ENCODE peak calls at places on chromosomes 16 and 17, in eight cellular contexts. M is A549, Q is body of pancreas, O is heart left ventricle, D is upper lobe of left lung, J is tibial nerve, L is uterus, X is sigmoid colon. K is an unnamed sample.

GRCh38 chr17:58360664-58361063 is 8.7 kb upstream of the SUPT4H1 start:
- DNase-seq in Q (no peak), J (no peak), X (no peak), M (no peak), O (no peak), L (no peak), D (no peak), K (peak)

GRCh38 chr16:14098081-14098480 is 27.0 kb downstream of the MRTFB start:
- DNase-seq in M (no peak), J (no peak), D (no peak), X (no peak), Q (no peak), L (no peak), O (no peak), K (no peak)

GRCh38 chr16:86343733-86344585 is 166.4 kb upstream of the FOXF1 start:
- DNase-seq in M (no peak), X (peak), L (no peak), J (no peak), Q (no peak), O (no peak), D (no peak), K (no peak)

GRCh38 chr16:52812945-52813556 is 239.6 kb downstream of the CHD9NB start:
- DNase-seq in L (no peak), M (peak), Q (no peak), J (no peak), O (no peak), X (no peak), D (no peak), K (no peak)

GRCh38 chr16:87101903-87102302 is 215.3 kb downstream of the C16orf95 start:
- DNase-seq in L (no peak), O (no peak), M (peak), Q (peak), X (no peak), D (no peak), J (no peak), K (no peak)

GRCh38 chr17:6000426-6000825 is 69.8 kb upstream of the WSCD1 start:
- DNase-seq in Q (no peak), J (no peak), X (no peak), M (no peak), D (no peak), L (no peak), O (no peak), K (no peak)

GRCh38 chr17:58677204-58677880 is 14.5 kb downstream of the TEX14 start:
- DNase-seq in M (peak), D (no peak), J (no peak), O (no peak), L (no peak), X (no peak), Q (no peak), K (no peak)

GRCh38 chr17:35094902-35095301 is 24.8 kb downstream of the RAD51D start:
- DNase-seq in J (no peak), Q (no peak), L (no peak), O (no peak), X (no peak), D (no peak), M (peak), K (no peak)

GRCh38 chr16:3950343-3951193 is 70.1 kb upstream of the CREBBP start:
- DNase-seq in Q (peak), J (peak), L (peak), X (peak), D (peak), O (peak), M (peak), K (peak)

GRCh38 chr16:83609178-83609577 is 198.6 kb upstream of the HSBP1 start:
- DNase-seq in O (no peak), Q (no peak), M (no peak), X (no peak), L (no peak), J (no peak), D (no peak), K (no peak)

GRCh38 chr16:76193851-76194620 is 83.2 kb upstream of the CNTNAP4 start:
- DNase-seq in O (no peak), X (no peak), D (no peak), M (no peak), L (no peak), Q (no peak), J (no peak), K (no peak)

GRCh38 chr16:35557731-35558130 is 2098.3 kb downstream of the TP53TG3F start:
- DNase-seq in J (no peak), O (no peak), M (no peak), L (no peak), Q (no peak), X (no peak), D (no peak), K (no peak)

GRCh38 chr17:67280279-67280678 is 35.3 kb upstream of the HELZ start:
- DNase-seq in L (no peak), J (peak), O (peak), Q (peak), X (no peak), M (no peak), D (no peak), K (no peak)

GRCh38 chr16:85800321-85800669 is 800 bp downstream of the COX4I1 start:
- DNase-seq in J (no peak), O (no peak), L (no peak), X (no peak), Q (no peak), D (no peak), M (no peak), K (no peak)

GRCh38 chr16:82331974-82332750 is 162.1 kb upstream of the MPHOSPH6 start:
- DNase-seq in L (no peak), M (no peak), X (no peak), D (no peak), O (no peak), J (no peak), Q (no peak), K (peak)

GRCh38 chr17:77465358-77466041 is 324.7 kb downstream of the SEC14L1 start:
- DNase-seq in J (no peak), L (no peak), D (peak), M (no peak), X (peak), Q (peak), O (peak), K (peak)

GRCh38 chr17:42774066-42774750 is 959 bp downstream of the VPS25 start:
- DNase-seq in X (no peak), Q (no peak), J (no peak), M (no peak), O (no peak), D (no peak), L (no peak), K (no peak)

GRCh38 chr16:86214326-86215232 is 295.7 kb upstream of the FOXF1 start:
- DNase-seq in O (peak), Q (peak), X (peak), M (no peak), J (no peak), D (no peak), L (no peak), K (no peak)

GRCh38 chr16:70800798-70801480 is at the start of gene VAC14:
- DNase-seq in X (peak), M (peak), O (peak), Q (peak), D (peak), J (peak), L (peak), K (peak)
- TF ChIP-seq POLR2A in X (no peak), M (peak), O (peak), Q (peak), D (peak), J (peak), L (peak), K (no peak)

GRCh38 chr16:89904606-89905510 is 13.8 kb upstream of the MC1R start:
- DNase-seq in X (no peak), D (no peak), M (no peak), J (no peak), L (no peak), Q (no peak), O (no peak), K (no peak)
- TF ChIP-seq POLR2A in X (no peak), D (no peak), M (no peak), J (no peak), L (no peak), Q (no peak), O (no peak), K (no peak)

GRCh38 chr17:82718986-82719685 is 2.6 kb downstream of the FN3KRP start:
- DNase-seq in J (no peak), O (no peak), L (no peak), M (no peak), Q (no peak), X (no peak), D (no peak), K (no peak)

GRCh38 chr17:82720204-82720603 is 3.7 kb downstream of the FN3KRP start:
- DNase-seq in D (no peak), J (no peak), M (no peak), O (no peak), Q (no peak), L (no peak), X (no peak), K (no peak)

GRCh38 chr17:82713015-82713723 is 3.3 kb upstream of the FN3KRP start:
- DNase-seq in L (no peak), X (no peak), Q (no peak), D (no peak), O (no peak), M (no peak), J (no peak), K (no peak)

GRCh38 chr17:82722341-82723013 is 6.0 kb downstream of the FN3KRP start:
- DNase-seq in Q (no peak), X (no peak), D (no peak), L (no peak), O (no peak), M (no peak), J (no peak), K (no peak)

DNA sequence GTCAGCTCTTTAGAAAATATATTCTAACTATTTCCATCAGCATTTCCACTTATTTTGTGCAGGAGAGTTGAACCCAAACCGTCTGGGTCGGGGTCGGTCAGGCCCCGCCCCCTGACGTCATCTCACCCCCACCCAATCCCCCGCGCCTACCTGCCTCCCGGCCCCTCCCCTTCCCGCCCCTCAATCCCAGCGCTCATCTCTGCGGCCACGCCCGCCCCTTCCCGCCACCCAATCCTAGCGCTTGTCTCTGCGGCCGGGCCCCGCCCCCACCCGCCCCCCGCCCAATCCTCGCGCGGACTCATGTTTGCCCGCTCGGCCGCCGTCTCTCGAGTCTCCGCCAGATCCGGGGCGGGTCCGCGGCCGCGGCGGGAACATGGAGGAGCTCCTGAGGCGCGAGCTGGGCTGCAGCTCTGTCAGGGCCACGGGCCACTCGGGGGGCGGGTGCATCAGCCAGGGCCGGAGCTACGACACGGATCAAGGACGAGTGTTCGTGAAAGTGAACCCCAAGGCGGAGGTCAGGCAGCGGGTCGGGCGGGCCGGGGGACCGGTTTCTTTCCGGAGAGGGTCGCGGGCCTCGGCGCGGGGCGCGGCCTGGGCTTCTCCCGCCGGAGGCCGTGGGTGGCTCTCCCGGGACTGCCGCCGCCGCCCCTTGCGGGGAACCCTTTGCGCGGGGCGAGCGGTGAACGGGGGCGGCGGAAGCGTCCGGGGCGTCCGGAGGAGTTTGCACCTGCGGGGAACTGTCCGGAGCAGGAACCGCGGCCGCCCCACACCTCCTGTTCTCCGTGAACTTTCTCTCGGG is at the start of gene FN3KRP:
- DNase-seq in Q (peak), J (peak), O (peak), X (peak), M (peak), D (peak), L (peak), K (peak)
- TF ChIP-seq POLR2A in Q (peak), J (peak), O (no peak), X (peak), M (peak), D (peak), L (peak), K (no peak)

GRCh38 chr17:79074650-79075432 is at the start of gene ENGASE:
- DNase-seq in M (peak), D (peak), L (peak), Q (peak), X (peak), O (peak), J (peak), K (peak)
- TF ChIP-seq POLR2A in M (peak), D (peak), L (peak), Q (peak), X (no peak), O (peak), J (peak), K (no peak)

GRCh38 chr16:17259751-17260270 is 210.9 kb downstream of the XYLT1 start:
- DNase-seq in O (no peak), L (no peak), Q (no peak), X (no peak), D (no peak), J (no peak), M (no peak), K (no peak)

GRCh38 chr16:17260271-17260849 is 210.4 kb downstream of the XYLT1 start:
- DNase-seq in O (no peak), D (no peak), M (no peak), L (no peak), X (no peak), J (no peak), Q (no peak), K (no peak)

GRCh38 chr16:17258077-17258599 is 212.6 kb downstream of the XYLT1 start:
- DNase-seq in X (no peak), L (no peak), Q (no peak), J (no peak), M (no peak), O (no peak), D (no peak), K (no peak)

GRCh38 chr16:17257426-17257825 is 213.3 kb downstream of the XYLT1 start:
- DNase-seq in M (no peak), Q (no peak), X (no peak), L (no peak), J (no peak), O (no peak), D (no peak), K (no peak)

GRCh38 chr16:17258848-17259713 is 211.7 kb downstream of the XYLT1 start:
- DNase-seq in Q (peak), J (no peak), X (no peak), D (peak), O (no peak), L (no peak), M (peak), K (no peak)
- TF ChIP-seq POLR2A in Q (no peak), J (no peak), X (no peak), D (no peak), O (no peak), L (no peak), M (no peak), K (no peak)

GRCh38 chr17:18184143-18185007 is 747 bp downstream of the ALKBH5 start:
- DNase-seq in M (peak), D (peak), O (peak), Q (peak), X (peak), L (peak), J (peak), K (peak)
- TF ChIP-seq POLR2A in M (peak), D (peak), O (no peak), Q (peak), X (no peak), L (no peak), J (no peak), K (no peak)

GRCh38 chr16:70715113-70715711 is 29.4 kb upstream of the MTSS2 start:
- DNase-seq in X (peak), D (peak), O (peak), M (peak), Q (peak), J (peak), L (peak), K (peak)
- TF ChIP-seq POLR2A in X (no peak), D (no peak), O (no peak), M (no peak), Q (peak), J (no peak), L (no peak), K (no peak)

GRCh38 chr16:78953526-78953925 is 647.0 kb downstream of the MAF start:
- DNase-seq in O (no peak), L (no peak), J (no peak), Q (no peak), X (no peak), M (no peak), D (no peak), K (no peak)
- TF ChIP-seq POLR2A in O (no peak), L (no peak), J (no peak), Q (no peak), X (no peak), M (no peak), D (no peak), K (no peak)

GRCh38 chr17:78935419-78936323 is 10.5 kb upstream of the TIMP2 start:
- DNase-seq in L (peak), M (peak), D (no peak), O (peak), J (peak), X (peak), Q (no peak), K (peak)

GRCh38 chr17:78929908-78930775 is 5.0 kb upstream of the TIMP2 start:
- DNase-seq in Q (no peak), J (no peak), X (no peak), L (no peak), M (no peak), O (peak), D (no peak), K (no peak)

GRCh38 chr17:78933959-78934568 is 8.9 kb upstream of the TIMP2 start:
- DNase-seq in Q (peak), J (peak), X (peak), L (peak), D (peak), O (peak), M (peak), K (peak)

GRCh38 chr17:78934681-78935418 is 9.7 kb upstream of the TIMP2 start:
- DNase-seq in D (no peak), L (no peak), M (no peak), X (peak), O (no peak), J (no peak), Q (no peak), K (no peak)

GRCh38 chr17:78933025-78933958 is 8.1 kb upstream of the TIMP2 start:
- DNase-seq in X (peak), O (peak), Q (peak), J (peak), M (peak), L (peak), D (peak), K (peak)
- TF ChIP-seq POLR2A in X (no peak), O (no peak), Q (no peak), J (no peak), M (no peak), L (peak), D (no peak), K (no peak)

K was measured in stomach.